ENCODE peak calls at places on chromosomes 6 and 20, in five cellular contexts. Q is AG08396, A is GM12865, U is suprapubic skin, K is caudate nucleus. O is an unnamed sample.

GRCh38 chr6:71091946-71092345 is 135.1 kb upstream of the B3GAT2 start:
- DNase-seq in Q (no peak), K (no peak), U (no peak), A (no peak), O (no peak)

GRCh38 chr6:45724511-45724910 is 291.1 kb downstream of the CLIC5 start:
- DNase-seq in Q (peak), U (no peak), K (no peak), A (no peak), O (no peak)

GRCh38 chr20:31881945-31882344 is 11.5 kb downstream of the TTLL9 start:
- DNase-seq in Q (no peak), K (no peak), A (no peak), U (no peak), O (no peak)

GRCh38 chr20:4972506-4973251 is 28.6 kb downstream of the SLC23A2 start:
- DNase-seq in U (no peak), Q (no peak), K (no peak), A (peak), O (no peak)

GRCh38 chr6:104483225-104483834 is 376.4 kb downstream of the HACE1 start:
- DNase-seq in U (no peak), K (no peak), A (no peak), Q (no peak), O (no peak)

GRCh38 chr6:28378644-28379043 is 20.9 kb downstream of the ZSCAN12 start:
- DNase-seq in K (no peak), U (no peak), A (no peak), Q (no peak), O (no peak)

GRCh38 chr6:155050311-155050710 is 55.2 kb downstream of the TIAM2 start:
- DNase-seq in A (peak), Q (no peak), K (no peak), U (no peak), O (no peak)

GRCh38 chr6:51350308-51350904 is 531.7 kb downstream of the TFAP2B start:
- DNase-seq in A (peak), U (no peak), K (no peak), Q (no peak), O (no peak)

GRCh38 chr6:121584591-121585369 is 149.3 kb downstream of the GJA1 start:
- DNase-seq in Q (peak), U (no peak), K (no peak), A (no peak), O (no peak)

GRCh38 chr20:39880890-39881289 is 808.1 kb downstream of the MAFB start:
- DNase-seq in U (no peak), K (no peak), Q (no peak), A (peak), O (no peak)

GRCh38 chr6:126664271-126664670 is 324.4 kb downstream of the CENPW start:
- DNase-seq in A (no peak), U (no peak), Q (peak), K (no peak), O (no peak)

GRCh38 chr6:3794092-3794491 is 42.6 kb upstream of the PXDC1 start:
- DNase-seq in Q (no peak), A (peak), U (no peak), K (no peak), O (no peak)

GRCh38 chr20:49599746-49600113 is 31.8 kb upstream of the PTGIS start:
- DNase-seq in U (no peak), A (no peak), K (no peak), Q (no peak), O (no peak)

GRCh38 chr6:217048-217659 is 75.1 kb upstream of the DUSP22 start:
- DNase-seq in Q (no peak), U (no peak), A (peak), K (no peak), O (no peak)

GRCh38 chr6:139313784-139314545 is 22.2 kb upstream of the TXLNB start:
- DNase-seq in U (no peak), A (no peak), Q (no peak), K (no peak), O (no peak)

GRCh38 chr6:80547827-80548226 is 441.4 kb downstream of the BCKDHB start:
- DNase-seq in A (no peak), Q (peak), U (no peak), K (no peak), O (no peak)

GRCh38 chr6:7544597-7544996 is 3.1 kb downstream of the DSP start:
- DNase-seq in U (no peak), Q (no peak), K (no peak), A (no peak), O (no peak)

GRCh38 chr6:35897036-35897435 is 23.9 kb downstream of the SRPK1 start:
- DNase-seq in A (no peak), Q (no peak), K (no peak), U (no peak), O (no peak)

GRCh38 chr20:52340036-52340634 is 148.6 kb upstream of the ZFP64 start:
- DNase-seq in U (no peak), A (no peak), Q (no peak), K (no peak), O (no peak)

GRCh38 chr6:168051648-168052047 is 27.4 kb downstream of the FRMD1 start:
- DNase-seq in Q (no peak), U (peak), K (no peak), A (no peak), O (no peak)

GRCh38 chr20:38112943-38113294 is 52.2 kb downstream of the TGM2 start:
- DNase-seq in K (no peak), A (no peak), Q (no peak), U (no peak), O (no peak)

O was measured in psoas muscle.